ENCODE peak calls at places on chromosomes 7 and 10, in nine cellular contexts. H is spleen; V is GM23338; M is CD8-positive, alpha-beta memory T cell; A is right lobe of liver; C is aorta; Y is MM.1S; G is fibroblast of lung; N is iPS DF 6.9. D is an unnamed sample.

GRCh38 chr10:19930936-19931859 is 115.0 kb downstream of the PLXDC2 start:
- DNase-seq in C (no peak), V (peak), M (no peak), A (peak), G (peak), N (no peak), H (no peak), Y (no peak), D (no peak)

GRCh38 chr7:133873631-133874030 is 253.5 kb upstream of the LRGUK start:
- DNase-seq in H (no peak), N (no peak), C (no peak), A (no peak), Y (no peak), M (no peak), V (no peak), G (peak), D (no peak)

GRCh38 chr7:117667456-117667855 is 187.6 kb downstream of the CFTR start:
- DNase-seq in Y (no peak), G (peak), M (no peak), C (no peak), N (no peak), V (no peak), A (no peak), H (no peak), D (no peak)

GRCh38 chr10:72242675-72243074 is 26.6 kb upstream of the ASCC1 start:
- DNase-seq in N (no peak), M (no peak), Y (no peak), H (peak), C (peak), G (peak), A (peak), V (peak), D (no peak)

GRCh38 chr7:35286986-35287385 is 33.1 kb upstream of the TBX20 start:
- DNase-seq in A (no peak), V (no peak), Y (no peak), C (no peak), M (no peak), H (no peak), G (no peak), N (no peak), D (no peak)

GRCh38 chr10:42982886-42983594 is 93.8 kb upstream of the RET start:
- DNase-seq in N (no peak), H (peak), M (no peak), C (no peak), G (no peak), A (no peak), V (no peak), Y (no peak), D (no peak)

GRCh38 chr10:95289003-95289920 is 1.5 kb downstream of the PDLIM1 start:
- DNase-seq in V (peak), A (no peak), Y (no peak), C (no peak), G (no peak), H (no peak), M (no peak), N (no peak), D (no peak)

GRCh38 chr10:75647675-75648074 is 216.3 kb downstream of the LRMDA start:
- DNase-seq in A (no peak), G (no peak), H (no peak), M (no peak), V (no peak), C (no peak), N (no peak), Y (no peak), D (no peak)

GRCh38 chr10:33039167-33039566 is 81.1 kb upstream of the ITGB1 start:
- DNase-seq in G (peak), C (no peak), V (peak), N (no peak), Y (no peak), A (no peak), M (no peak), H (no peak), D (no peak)

GRCh38 chr10:4810093-4810492 is 15.9 kb upstream of the AKR1E2 start:
- DNase-seq in V (no peak), A (no peak), Y (no peak), N (no peak), C (no peak), M (no peak), H (no peak), G (peak), D (no peak)

GRCh38 chr10:4804505-4804904 is 21.5 kb upstream of the AKR1E2 start:
- DNase-seq in V (no peak), C (no peak), A (no peak), Y (no peak), G (peak), N (no peak), M (no peak), H (no peak), D (no peak)

GRCh38 chr10:4806534-4806933 is 19.5 kb upstream of the AKR1E2 start:
- DNase-seq in H (no peak), Y (peak), G (no peak), N (no peak), A (no peak), M (no peak), V (no peak), C (no peak), D (no peak)

GRCh38 chr10:4809156-4809555 is 16.9 kb upstream of the AKR1E2 start:
- DNase-seq in G (no peak), N (no peak), V (no peak), C (no peak), A (no peak), Y (no peak), M (no peak), H (no peak), D (no peak)

GRCh38 chr10:4807803-4808507 is 18.1 kb upstream of the AKR1E2 start:
- DNase-seq in A (no peak), M (no peak), H (no peak), G (peak), C (no peak), V (no peak), Y (peak), N (no peak), D (no peak)
- H3K27ac ChIP-seq in A (no peak), M (no peak), H (no peak), G (peak), C (no peak), V (no peak), Y (peak), N (no peak), D (no peak)

GRCh38 chr10:88733215-88733614 is 26.6 kb upstream of the LIPN start:
- DNase-seq in N (no peak), H (no peak), G (no peak), A (no peak), Y (peak), C (no peak), M (no peak), V (no peak), D (no peak)
- H3K4me3 ChIP-seq in N (no peak), H (no peak), G (no peak), A (no peak), Y (peak), C (no peak), M (no peak), V (no peak), D (no peak)

DNA sequence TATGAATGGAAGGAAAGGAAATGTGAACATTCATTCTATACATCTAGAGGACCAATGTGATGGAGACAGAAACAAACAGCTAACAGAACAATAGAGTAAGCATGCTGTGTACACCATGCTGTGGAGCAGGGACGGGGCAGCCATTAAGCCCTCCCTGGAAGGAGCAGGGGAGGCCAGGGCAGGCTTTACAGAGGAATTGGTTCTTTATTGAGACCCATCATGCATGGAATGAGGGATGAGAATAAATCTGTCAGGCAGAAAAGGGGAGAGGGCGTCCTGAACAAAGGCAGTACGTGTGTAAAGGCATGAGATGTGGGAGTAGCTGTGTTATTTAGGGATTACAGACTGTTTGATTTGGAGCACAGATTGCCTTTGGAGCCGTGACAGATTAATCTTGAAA is 35.2 kb downstream of the STK17A start:
- DNase-seq in A (no peak), N (no peak), V (no peak), H (no peak), G (no peak), C (no peak), Y (no peak), M (no peak), D (no peak)
- H3K27ac ChIP-seq in A (no peak), N (no peak), V (no peak), H (no peak), G (no peak), C (peak), Y (no peak), M (no peak), D (no peak)

GRCh38 chr7:157291404-157292080 is 45.3 kb upstream of the DNAJB6 start:
- DNase-seq in Y (no peak), M (no peak), C (no peak), V (no peak), N (no peak), G (no peak), A (no peak), H (no peak), D (no peak)

GRCh38 chr7:157293413-157293788 is 43.4 kb upstream of the DNAJB6 start:
- DNase-seq in Y (no peak), V (no peak), H (no peak), A (no peak), G (no peak), N (no peak), C (no peak), M (no peak), D (no peak)

GRCh38 chr7:157292258-157292657 is 44.5 kb upstream of the DNAJB6 start:
- DNase-seq in Y (no peak), C (no peak), M (no peak), H (no peak), V (no peak), A (no peak), G (no peak), N (no peak), D (no peak)

GRCh38 chr7:157294773-157295172 is 42.0 kb upstream of the DNAJB6 start:
- DNase-seq in N (no peak), G (no peak), H (no peak), M (no peak), A (no peak), C (no peak), V (no peak), Y (no peak), D (no peak)

DNA sequence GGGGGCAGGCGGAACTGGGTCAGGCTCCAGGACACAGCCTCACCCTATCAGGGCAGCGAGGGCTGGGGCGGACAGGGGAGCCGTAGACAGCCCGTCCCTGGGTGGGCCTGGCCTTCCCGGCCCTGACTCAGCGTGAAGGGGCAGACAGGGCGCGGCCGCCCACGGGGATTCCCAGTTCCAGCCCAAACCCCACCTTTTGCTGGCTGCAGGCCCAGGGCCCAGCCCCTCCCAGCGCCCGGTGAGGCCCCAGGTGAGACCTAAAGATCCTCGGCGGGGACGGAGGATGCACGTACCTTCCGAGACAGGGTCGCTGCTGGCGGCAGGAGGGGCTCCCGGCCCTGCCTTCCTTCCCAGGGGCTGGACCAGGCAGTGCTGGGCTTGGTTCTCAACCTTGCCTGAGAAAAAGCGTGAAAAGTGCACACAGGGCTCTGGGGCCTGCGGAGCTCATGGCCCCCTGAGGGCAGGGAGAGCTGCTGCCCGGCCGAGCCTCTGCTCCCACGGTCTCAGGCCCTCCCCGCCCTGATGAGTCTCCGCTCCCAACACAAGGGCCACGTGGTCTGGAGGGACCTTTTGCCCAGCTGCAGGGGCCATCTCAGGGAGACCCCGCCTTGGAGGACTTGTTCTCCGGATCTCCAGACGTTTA is 43.9 kb upstream of the DNAJB6 start:
- DNase-seq in Y (no peak), N (no peak), V (peak), C (no peak), A (no peak), H (no peak), G (no peak), M (no peak), D (no peak)
- H3K4me3 ChIP-seq in Y (no peak), N (no peak), V (no peak), C (no peak), A (no peak), H (no peak), G (no peak), M (no peak), D (no peak)

GRCh38 chr10:26441491-26442214 is 3.5 kb downstream of the APBB1IP start:
- DNase-seq in N (no peak), A (no peak), G (peak), C (no peak), M (no peak), H (no peak), Y (no peak), V (no peak), D (peak)
- H3K27ac ChIP-seq in N (no peak), A (no peak), G (no peak), C (no peak), M (peak), H (peak), Y (no peak), V (no peak), D (peak)

GRCh38 chr10:11170993-11171416 is 153.3 kb downstream of the CELF2 start:
- DNase-seq in A (no peak), G (no peak), C (no peak), N (no peak), V (no peak), H (no peak), Y (peak), M (no peak), D (no peak)
- H3K4me3 ChIP-seq in A (no peak), G (no peak), C (no peak), N (no peak), V (no peak), H (no peak), Y (peak), M (peak), D (peak)

DNA sequence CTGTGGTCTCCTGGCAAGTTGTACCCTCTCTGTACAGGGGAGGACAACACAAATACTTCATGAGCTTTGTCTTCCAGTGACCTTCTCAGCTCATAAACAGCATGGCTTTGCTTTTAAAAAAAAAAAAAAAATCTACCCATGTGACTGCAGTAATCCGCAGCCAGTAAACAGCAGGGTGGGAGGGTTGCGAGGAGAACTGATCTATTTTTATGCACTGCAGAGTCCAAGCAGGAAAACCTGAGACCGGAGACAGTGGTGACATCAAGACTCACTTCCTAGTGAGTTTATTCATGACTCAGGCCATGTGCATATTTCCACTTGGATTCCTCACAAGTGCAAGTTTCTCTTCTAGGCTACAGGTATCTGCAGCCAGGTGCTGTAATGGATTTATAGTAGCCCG is 127.9 kb downstream of the NRF1 start:
- DNase-seq in M (no peak), V (no peak), G (peak), H (no peak), N (no peak), Y (no peak), A (no peak), C (no peak), D (no peak)
- H3K27ac ChIP-seq in M (no peak), V (peak), G (no peak), H (no peak), N (no peak), Y (no peak), A (no peak), C (no peak), D (no peak)

GRCh38 chr10:24468281-24468751 is 255.4 kb downstream of the ARHGAP21 start:
- DNase-seq in G (peak), Y (no peak), A (peak), N (no peak), V (no peak), H (no peak), C (no peak), M (no peak), D (no peak)
- H3K4me3 ChIP-seq in G (peak), Y (no peak), A (peak), N (no peak), V (no peak), H (no peak), C (no peak), M (no peak), D (no peak)

GRCh38 chr7:36735172-36735571 is 10.9 kb upstream of the AOAH start:
- DNase-seq in V (no peak), C (no peak), H (no peak), M (no peak), G (peak), Y (no peak), N (no peak), A (no peak), D (no peak)

GRCh38 chr7:36736827-36737211 is 12.5 kb upstream of the AOAH start:
- DNase-seq in M (no peak), V (no peak), H (peak), A (no peak), N (no peak), Y (peak), G (no peak), C (no peak), D (no peak)

GRCh38 chr7:36742911-36743775 is 18.8 kb upstream of the AOAH start:
- DNase-seq in C (no peak), A (no peak), G (no peak), Y (no peak), V (no peak), M (no peak), N (no peak), H (no peak), D (no peak)

GRCh38 chr7:36736090-36736826 is 12.0 kb upstream of the AOAH start:
- DNase-seq in A (no peak), H (no peak), M (no peak), Y (no peak), V (no peak), C (no peak), G (no peak), N (no peak), D (no peak)

DNA sequence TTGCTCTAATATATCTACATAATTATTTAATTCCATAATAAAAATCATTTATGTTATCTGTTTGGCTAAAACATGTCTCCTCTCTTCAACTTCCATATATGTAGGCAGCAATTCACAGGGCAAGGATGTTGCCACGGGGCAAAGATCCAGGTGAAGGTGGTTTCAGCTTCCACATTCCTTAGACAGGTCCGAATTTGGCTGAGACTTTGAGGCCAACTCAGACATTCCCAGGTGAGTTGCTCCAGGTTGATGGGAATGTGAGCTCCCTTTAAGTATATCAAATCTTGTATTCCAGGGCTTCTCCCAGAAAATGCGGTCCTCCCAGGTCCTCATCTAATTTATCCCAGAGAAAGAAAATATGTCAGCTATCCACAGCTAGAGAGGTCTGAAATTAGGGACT is 15.1 kb upstream of the AOAH start:
- DNase-seq in N (no peak), H (no peak), Y (no peak), C (no peak), M (no peak), G (no peak), V (no peak), A (no peak), D (no peak)
- H3K27ac ChIP-seq in N (no peak), H (no peak), Y (no peak), C (no peak), M (no peak), G (no peak), V (no peak), A (no peak), D (no peak)